ENCODE peak calls at places on chromosome 6, in seven cellular contexts. M is T-helper 1 cell; F is left ventricle myocardium superior; B is NCI-H2081; O is CD4-positive, alpha-beta T cell; P is activated naive CD8-positive, alpha-beta T cell treated with anti-CD3 and anti-CD28 coated beads, Interleukin-2, amount 10 ng/mL, durations not matched to agents 7 days and 5 days; J is stimulated activated CD4-positive, alpha-beta T cell treated with anti-CD3 and anti-CD28 coated beads, Interleukin-12 subunit alpha, Interleukin-12 subunit beta, amount 100 ng/mL, for 4 hours. D is an unnamed sample.

GRCh38 chr6:3876866-3877265 is 27.7 kb downstream of the FAM50B start:
- DNase-seq in O (no peak), B (no peak), J (no peak), P (no peak), F (no peak), M (no peak), D (peak)

GRCh38 chr6:128121610-128122009 is 220.8 kb upstream of the THEMIS start:
- DNase-seq in P (no peak), O (no peak), B (no peak), M (no peak), F (no peak), J (no peak), D (no peak)

GRCh38 chr6:35165630-35166071 is 24.5 kb upstream of the TCP11 start:
- DNase-seq in P (no peak), M (no peak), B (peak), J (no peak), F (no peak), O (no peak), D (no peak)

GRCh38 chr6:14454467-14454763 is 336.8 kb downstream of the CD83 start:
- DNase-seq in O (no peak), B (peak), J (peak), F (no peak), P (no peak), M (no peak), D (no peak)

GRCh38 chr6:1901556-1901955 is 291.8 kb downstream of the FOXC1 start:
- DNase-seq in O (no peak), F (no peak), B (no peak), P (no peak), M (no peak), J (no peak), D (no peak)

GRCh38 chr6:45212976-45213375 is 115.2 kb upstream of the RUNX2 start:
- DNase-seq in F (no peak), B (no peak), O (no peak), J (no peak), P (no peak), M (no peak), D (no peak)

GRCh38 chr6:122797537-122797936 is 8.5 kb downstream of the SMPDL3A start:
- DNase-seq in M (no peak), F (no peak), B (no peak), P (no peak), J (no peak), O (no peak), D (no peak)

GRCh38 chr6:111850288-111850937 is 22.8 kb downstream of the FYN start:
- DNase-seq in J (no peak), O (no peak), F (peak), M (no peak), B (no peak), P (no peak), D (no peak)

GRCh38 chr6:145323652-145324051 is 411.7 kb downstream of the EPM2A start:
- DNase-seq in F (no peak), J (no peak), O (no peak), P (no peak), B (no peak), M (no peak), D (no peak)

GRCh38 chr6:136784910-136785746 is 7.1 kb downstream of the MAP3K5 start:
- DNase-seq in B (no peak), P (peak), J (peak), F (peak), M (no peak), O (no peak), D (no peak)

GRCh38 chr6:54737247-54737646 is 109.3 kb upstream of the FAM83B start:
- DNase-seq in O (no peak), M (no peak), B (no peak), P (no peak), F (no peak), J (no peak), D (peak)

GRCh38 chr6:111256646-111257045 is 169.3 kb downstream of the SLC16A10 start:
- DNase-seq in M (no peak), O (no peak), J (no peak), P (no peak), F (no peak), B (no peak), D (no peak)

GRCh38 chr6:150666071-150666470 is 66.4 kb downstream of the PLEKHG1 start:
- DNase-seq in J (no peak), O (no peak), P (no peak), B (no peak), M (no peak), F (no peak), D (no peak)

GRCh38 chr6:131103296-131103695 is 32.0 kb upstream of the AKAP7 start:
- DNase-seq in P (no peak), J (no peak), F (no peak), M (no peak), B (no peak), O (no peak), D (no peak)

GRCh38 chr6:15431762-15432495 is 186.1 kb downstream of the JARID2 start:
- DNase-seq in P (no peak), J (no peak), F (no peak), B (no peak), M (no peak), O (no peak), D (peak)

GRCh38 chr6:57021086-57021720 is 25.3 kb upstream of the KIAA1586 start:
- DNase-seq in J (no peak), P (no peak), M (no peak), F (no peak), B (peak), O (no peak), D (peak)

GRCh38 chr6:42545226-42545773 is 18.5 kb upstream of the UBR2 start:
- DNase-seq in P (no peak), F (no peak), O (no peak), J (no peak), M (no peak), B (no peak), D (no peak)

D was measured in AG20443.